ENCODE peak calls at places on chromosomes 11 and 22, in six cellular contexts. U is cardiac septum, T is upper lobe of left lung, F is fibroblast of the conjunctiva, W is ELF-1, C is brain microvascular endothelial cell. V is an unnamed sample.

GRCh38 chr11:73852049-73852448 is 24.6 kb downstream of the COA4 start:
- DNase-seq in U (no peak), F (no peak), W (no peak), T (no peak), C (no peak), V (no peak)

GRCh38 chr22:46849951-46850350 is 87.5 kb downstream of the TBC1D22A start:
- DNase-seq in C (no peak), T (no peak), W (no peak), U (no peak), F (no peak), V (no peak)

GRCh38 chr11:130131957-130132850 is 27.4 kb upstream of the ST14 start:
- DNase-seq in U (no peak), C (peak), T (no peak), F (peak), W (peak), V (no peak)

GRCh38 chr22:31872209-31872608 is 72.1 kb upstream of the YWHAH start:
- DNase-seq in W (peak), F (no peak), C (no peak), T (no peak), U (no peak), V (no peak)

GRCh38 chr11:128469220-128469619 is 118.1 kb downstream of the ETS1 start:
- DNase-seq in F (no peak), U (no peak), T (no peak), C (no peak), W (no peak), V (no peak)

GRCh38 chr11:33893711-33894401 is 2.0 kb upstream of the LMO2 start:
- DNase-seq in U (no peak), W (no peak), F (no peak), T (no peak), C (peak), V (no peak)

GRCh38 chr11:26953770-26954392 is 40.0 kb upstream of the FIBIN start:
- DNase-seq in T (no peak), C (peak), U (no peak), W (no peak), F (peak), V (no peak)

GRCh38 chr11:887589-887988 is 23.0 kb downstream of the CHID1 start:
- DNase-seq in U (no peak), F (no peak), W (no peak), C (no peak), T (peak), V (no peak)

GRCh38 chr11:121321614-121322243 is 29.2 kb downstream of the SC5D start:
- DNase-seq in C (no peak), T (no peak), U (no peak), F (peak), W (peak), V (no peak)

GRCh38 chr11:114279778-114280532 is 16.2 kb upstream of the NNMT start:
- DNase-seq in T (no peak), C (peak), U (no peak), F (no peak), W (no peak), V (no peak)

GRCh38 chr11:117942255-117942654 is 13.1 kb upstream of the TMPRSS13 start:
- DNase-seq in T (no peak), F (no peak), W (no peak), U (no peak), C (no peak), V (peak)

GRCh38 chr11:67534070-67534679 is 10.9 kb upstream of the CABP2 start:
- DNase-seq in F (no peak), T (no peak), W (no peak), U (no peak), C (no peak), V (no peak)

GRCh38 chr22:27537481-27537891 is 264.1 kb downstream of the MN1 start:
- DNase-seq in F (no peak), W (no peak), U (no peak), T (peak), C (no peak), V (no peak)

GRCh38 chr22:23302171-23303002 is 122.1 kb downstream of the BCR start:
- DNase-seq in T (no peak), U (peak), W (no peak), F (no peak), C (peak), V (no peak)

GRCh38 chr22:28505416-28506156 is 174.1 kb downstream of the TTC28 start:
- DNase-seq in U (no peak), C (no peak), T (peak), W (peak), F (no peak), V (no peak)

GRCh38 chr11:2663506-2663905 is 36.3 kb downstream of the KCNQ1OT1 start:
- DNase-seq in F (no peak), C (no peak), U (no peak), T (no peak), W (no peak), V (peak)

GRCh38 chr11:102226702-102227101 is 90.6 kb upstream of the BIRC3 start:
- DNase-seq in C (peak), F (no peak), U (no peak), T (no peak), W (no peak), V (no peak)

GRCh38 chr22:30926706-30927105 is 41.9 kb downstream of the MORC2 start:
- DNase-seq in F (no peak), T (no peak), C (no peak), W (no peak), U (peak), V (no peak)